ENCODE peak calls at places on chromosomes 4 and X, in four cellular contexts. X, F, T and Z are unnamed samples.
A peak's percentile ranks its signal among the peaks of the same experiment; 100 is the strongest.

GRCh38 chrX:42751573-42751972 is 26.4 kb downstream of the PPP1R2C start:
- DNase-seq in F (no peak), T (no peak), X (no peak), Z (no peak)

GRCh38 chr4:3269105-3269927 is 20.4 kb downstream of the MSANTD1 start:
- DNase-seq in T (no peak), X (no peak), F (no peak), Z (no peak)

GRCh38 chr4:38150766-38151165 is 190.6 kb downstream of the PTTG2 start:
- DNase-seq in F (no peak), X (no peak), T (no peak), Z (no peak)

GRCh38 chrX:39950035-39950688 is 147.6 kb downstream of the BCOR start:
- DNase-seq in X (no peak), F (no peak), T (peak; percentile 10), Z (no peak)

GRCh38 chr4:94957030-94957429 is 199.3 kb downstream of the BMPR1B start:
- DNase-seq in X (no peak), F (no peak), T (no peak), Z (no peak)

GRCh38 chr4:7647932-7648812 is 213.4 kb upstream of the PSAPL1 start:
- DNase-seq in T (peak; percentile 77), F (no peak), X (no peak), Z (no peak)

GRCh38 chrX:65668362-65669310 is 1.2 kb downstream of the MSN start:
- DNase-seq in T (peak; percentile 89), X (no peak), F (no peak), Z (peak; percentile 35)

GRCh38 chr4:98564847-98565246 is 93.6 kb downstream of the TSPAN5 start:
- DNase-seq in X (no peak), T (no peak), F (no peak), Z (no peak)

GRCh38 chr4:24770111-24770584 is 25.2 kb upstream of the SOD3 start:
- DNase-seq in F (no peak), T (no peak), X (no peak), Z (no peak)

GRCh38 chr4:48752726-48753125 is 27.4 kb downstream of the FRYL start:
- DNase-seq in F (no peak), X (no peak), T (no peak), Z (no peak)

GRCh38 chr4:13763707-13764106 is 136.2 kb upstream of the BOD1L1 start:
- DNase-seq in F (no peak), X (no peak), T (no peak), Z (no peak)

GRCh38 chrX:21181232-21181853 is 192.9 kb upstream of the CNKSR2 start:
- DNase-seq in T (no peak), F (no peak), X (no peak), Z (no peak)

GRCh38 chrX:41333744-41333993 is 293 bp upstream of the DDX3X start:
- DNase-seq in X (no peak), T (no peak), F (no peak), Z (no peak)

GRCh38 chr4:12439633-12440305 is 1011.1 kb upstream of the HS3ST1 start:
- DNase-seq in T (no peak), X (no peak), F (no peak), Z (no peak)

GRCh38 chr4:161546902-161547301 is 616.9 kb downstream of the FSTL5 start:
- DNase-seq in X (no peak), T (no peak), F (no peak), Z (no peak)